ENCODE peak calls at places on chromosomes 4 and X, in seven cellular contexts. One of them, this sample, is unnamed.

GRCh38 chr4:70601422-70602039 is 9.5 kb downstream of the AMBN start:
- DNase-seq in GM23338: peak; percentile 88
- DNase-seq in ovary: no peak
- DNase-seq in astrocyte: peak; percentile 49
- DNase-seq in iPS DF 6.9: peak; percentile 70
- DNase-seq in mammary epithelial cell: peak; percentile 54
- DNase-seq in tibial artery: no peak
- DNase-seq in this sample: peak; percentile 62

GRCh38 chr4:2393353-2394270 is 24.8 kb downstream of the ZFYVE28 start:
- DNase-seq in GM23338: peak; percentile 89
- DNase-seq in ovary: no peak
- DNase-seq in astrocyte: peak; percentile 20
- DNase-seq in iPS DF 6.9: no peak
- DNase-seq in mammary epithelial cell: no peak
- DNase-seq in tibial artery: no peak
- DNase-seq in this sample: peak; percentile 17

GRCh38 chrX:156001667-156002021 is 4.1 kb downstream of the IL9R start:
- DNase-seq in GM23338: no peak
- DNase-seq in ovary: no peak
- DNase-seq in astrocyte: no peak
- DNase-seq in iPS DF 6.9: no peak
- DNase-seq in mammary epithelial cell: no peak
- DNase-seq in tibial artery: no peak
- DNase-seq in this sample: peak; percentile 9

GRCh38 chr4:7030856-7031255 is 12.3 kb upstream of the TADA2B start:
- DNase-seq in GM23338: no peak
- DNase-seq in ovary: no peak
- DNase-seq in astrocyte: no peak
- DNase-seq in iPS DF 6.9: no peak
- DNase-seq in mammary epithelial cell: no peak
- DNase-seq in tibial artery: no peak
- DNase-seq in this sample: no peak

GRCh38 chrX:36160056-36160455 is 240.5 kb downstream of the CFAP47 start:
- DNase-seq in GM23338: no peak
- DNase-seq in ovary: no peak
- DNase-seq in astrocyte: no peak
- DNase-seq in iPS DF 6.9: no peak
- DNase-seq in mammary epithelial cell: no peak
- DNase-seq in tibial artery: no peak
- DNase-seq in this sample: no peak

GRCh38 chrX:101803451-101803850 is 128.4 kb downstream of the ZMAT1 start:
- DNase-seq in GM23338: peak; percentile 9
- DNase-seq in ovary: no peak
- DNase-seq in astrocyte: peak; percentile 1
- DNase-seq in iPS DF 6.9: no peak
- DNase-seq in mammary epithelial cell: no peak
- DNase-seq in tibial artery: no peak
- DNase-seq in this sample: no peak

GRCh38 chrX:72121381-72121780 is 10.3 kb downstream of the RTL5 start:
- DNase-seq in GM23338: no peak
- DNase-seq in ovary: no peak
- DNase-seq in astrocyte: peak; percentile 77
- DNase-seq in iPS DF 6.9: no peak
- DNase-seq in mammary epithelial cell: peak; percentile 39
- DNase-seq in tibial artery: peak; percentile 77
- DNase-seq in this sample: peak; percentile 46

GRCh38 chrX:41407816-41408215 is 39.3 kb upstream of the NYX start:
- DNase-seq in GM23338: no peak
- DNase-seq in ovary: no peak
- DNase-seq in astrocyte: no peak
- DNase-seq in iPS DF 6.9: no peak
- DNase-seq in mammary epithelial cell: no peak
- DNase-seq in tibial artery: no peak
- DNase-seq in this sample: no peak

GRCh38 chr4:10893417-10893816 is 208.8 kb upstream of the CLNK start:
- DNase-seq in GM23338: peak; percentile 51
- DNase-seq in ovary: no peak
- DNase-seq in astrocyte: no peak
- DNase-seq in iPS DF 6.9: no peak
- DNase-seq in mammary epithelial cell: peak; percentile 1
- DNase-seq in tibial artery: no peak
- DNase-seq in this sample: no peak

GRCh38 chr4:102472441-102473013 is 28.6 kb upstream of the NFKB1 start:
- DNase-seq in GM23338: no peak
- DNase-seq in ovary: no peak
- DNase-seq in astrocyte: no peak
- DNase-seq in iPS DF 6.9: no peak
- DNase-seq in mammary epithelial cell: no peak
- DNase-seq in tibial artery: no peak
- DNase-seq in this sample: no peak

GRCh38 chr4:19304028-19304427 is 947.7 kb upstream of the SLIT2 start:
- DNase-seq in GM23338: no peak
- DNase-seq in ovary: no peak
- DNase-seq in astrocyte: no peak
- DNase-seq in iPS DF 6.9: no peak
- DNase-seq in mammary epithelial cell: no peak
- DNase-seq in tibial artery: no peak
- DNase-seq in this sample: no peak

DNA sequence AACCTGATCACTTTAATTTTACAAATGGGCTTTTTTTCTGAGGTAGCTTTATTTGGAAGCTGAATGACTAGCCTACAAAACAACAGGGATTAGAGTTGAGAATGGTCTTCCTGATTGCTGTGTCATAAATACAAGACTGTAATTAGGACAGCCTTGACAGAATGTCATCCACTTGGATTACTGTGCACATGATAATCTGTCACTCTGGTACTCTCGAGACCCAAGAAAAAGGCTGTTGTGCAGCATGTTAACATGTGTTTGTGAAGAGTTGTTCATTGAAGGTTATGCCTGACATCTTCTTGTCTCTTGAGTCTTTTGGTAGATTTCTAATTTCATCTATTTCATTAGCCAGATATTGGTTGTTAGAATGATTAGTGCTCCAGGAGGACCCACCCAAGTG is 212.2 kb upstream of the GPRIN3 start:
- DNase-seq in GM23338: no peak
- DNase-seq in ovary: no peak
- DNase-seq in astrocyte: no peak
- DNase-seq in iPS DF 6.9: no peak
- DNase-seq in mammary epithelial cell: no peak
- DNase-seq in tibial artery: no peak
- DNase-seq in this sample: no peak
- H3K27ac ChIP-seq in GM23338: no peak overlapping the region
- H3K27ac ChIP-seq in ovary: no peak overlapping the region
- H3K27ac ChIP-seq in astrocyte: no peak overlapping the region
- H3K27ac ChIP-seq in iPS DF 6.9: no peak overlapping the region
- H3K27ac ChIP-seq in mammary epithelial cell: no peak overlapping the region
- H3K27ac ChIP-seq in tibial artery: no peak overlapping the region
- H3K27ac ChIP-seq in this sample: no peak overlapping the region

GRCh38 chr4:114782842-114783595 is 184.4 kb downstream of the UGT8 start:
- DNase-seq in GM23338: peak; percentile 54
- DNase-seq in ovary: no peak
- DNase-seq in astrocyte: peak; percentile 14
- DNase-seq in iPS DF 6.9: no peak
- DNase-seq in mammary epithelial cell: no peak
- DNase-seq in tibial artery: no peak
- DNase-seq in this sample: no peak
- H3K4me3 ChIP-seq in GM23338: peak overlapping the region; percentile 23
- H3K4me3 ChIP-seq in ovary: no peak overlapping the region
- H3K4me3 ChIP-seq in astrocyte: no peak overlapping the region
- H3K4me3 ChIP-seq in iPS DF 6.9: no peak overlapping the region
- H3K4me3 ChIP-seq in mammary epithelial cell: no peak overlapping the region
- H3K4me3 ChIP-seq in tibial artery: no peak overlapping the region
- H3K4me3 ChIP-seq in this sample: no peak overlapping the region

DNA sequence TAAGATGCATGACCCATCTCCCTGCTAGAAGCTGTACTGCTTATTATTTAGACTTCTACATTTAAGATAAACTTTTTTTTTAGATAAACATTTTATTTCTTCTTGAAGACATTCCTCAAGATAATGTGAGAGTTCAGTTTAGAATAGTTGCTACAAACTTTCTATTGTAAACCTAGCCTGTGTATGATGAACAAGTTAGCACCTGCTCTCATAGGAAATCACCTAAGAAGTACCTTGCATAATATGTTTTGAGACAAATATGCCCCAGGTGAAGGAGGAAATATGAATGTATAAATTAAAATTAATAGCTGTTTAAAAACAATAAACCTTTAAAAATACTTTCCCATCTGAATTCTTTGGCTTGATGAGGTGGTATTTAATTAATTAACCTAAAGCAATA is 35.6 kb downstream of the RASGEF1B start:
- DNase-seq in GM23338: no peak
- DNase-seq in ovary: no peak
- DNase-seq in astrocyte: no peak
- DNase-seq in iPS DF 6.9: no peak
- DNase-seq in mammary epithelial cell: peak; percentile 44
- DNase-seq in tibial artery: no peak
- DNase-seq in this sample: no peak
- H3K36me3 ChIP-seq in GM23338: peaks cover 3% of the 10 kb centered on the region
- H3K36me3 ChIP-seq in ovary: no peaks in the 10 kb centered on the region
- H3K36me3 ChIP-seq in astrocyte: no peaks in the 10 kb centered on the region
- H3K36me3 ChIP-seq in iPS DF 6.9: no peaks in the 10 kb centered on the region
- H3K36me3 ChIP-seq in mammary epithelial cell: no peaks in the 10 kb centered on the region
- H3K36me3 ChIP-seq in tibial artery: peaks cover 60% of the 10 kb centered on the region
- H3K36me3 ChIP-seq in this sample: no peaks in the 10 kb centered on the region

GRCh38 chr4:124295413-124295812 is 417.1 kb downstream of the ANKRD50 start:
- DNase-seq in GM23338: no peak
- DNase-seq in ovary: no peak
- DNase-seq in astrocyte: no peak
- DNase-seq in iPS DF 6.9: no peak
- DNase-seq in mammary epithelial cell: no peak
- DNase-seq in tibial artery: no peak
- DNase-seq in this sample: no peak

GRCh38 chr4:124288706-124289486 is 423.6 kb downstream of the ANKRD50 start:
- DNase-seq in GM23338: no peak
- DNase-seq in ovary: no peak
- DNase-seq in astrocyte: no peak
- DNase-seq in iPS DF 6.9: no peak
- DNase-seq in mammary epithelial cell: no peak
- DNase-seq in tibial artery: no peak
- DNase-seq in this sample: no peak

GRCh38 chr4:124290678-124291077 is 421.9 kb downstream of the ANKRD50 start:
- DNase-seq in GM23338: no peak
- DNase-seq in ovary: no peak
- DNase-seq in astrocyte: no peak
- DNase-seq in iPS DF 6.9: no peak
- DNase-seq in mammary epithelial cell: peak; percentile 76
- DNase-seq in tibial artery: no peak
- DNase-seq in this sample: no peak
- H3K27ac ChIP-seq in GM23338: no peak overlapping the region
- H3K27ac ChIP-seq in ovary: no peak overlapping the region
- H3K27ac ChIP-seq in astrocyte: no peak overlapping the region
- H3K27ac ChIP-seq in iPS DF 6.9: no peak overlapping the region
- H3K27ac ChIP-seq in mammary epithelial cell: no peak overlapping the region
- H3K27ac ChIP-seq in tibial artery: no peak overlapping the region
- H3K27ac ChIP-seq in this sample: no peak overlapping the region

GRCh38 chr4:129189630-129190029 is 93.7 kb downstream of the C4orf33 start:
- DNase-seq in GM23338: no peak
- DNase-seq in ovary: no peak
- DNase-seq in astrocyte: no peak
- DNase-seq in iPS DF 6.9: no peak
- DNase-seq in mammary epithelial cell: no peak
- DNase-seq in tibial artery: no peak
- DNase-seq in this sample: no peak
- H3K4me3 ChIP-seq in GM23338: no peak overlapping the region
- H3K4me3 ChIP-seq in ovary: no peak overlapping the region
- H3K4me3 ChIP-seq in astrocyte: no peak overlapping the region
- H3K4me3 ChIP-seq in iPS DF 6.9: no peak overlapping the region
- H3K4me3 ChIP-seq in mammary epithelial cell: no peak overlapping the region
- H3K4me3 ChIP-seq in tibial artery: no peak overlapping the region
- H3K4me3 ChIP-seq in this sample: no peak overlapping the region

DNA sequence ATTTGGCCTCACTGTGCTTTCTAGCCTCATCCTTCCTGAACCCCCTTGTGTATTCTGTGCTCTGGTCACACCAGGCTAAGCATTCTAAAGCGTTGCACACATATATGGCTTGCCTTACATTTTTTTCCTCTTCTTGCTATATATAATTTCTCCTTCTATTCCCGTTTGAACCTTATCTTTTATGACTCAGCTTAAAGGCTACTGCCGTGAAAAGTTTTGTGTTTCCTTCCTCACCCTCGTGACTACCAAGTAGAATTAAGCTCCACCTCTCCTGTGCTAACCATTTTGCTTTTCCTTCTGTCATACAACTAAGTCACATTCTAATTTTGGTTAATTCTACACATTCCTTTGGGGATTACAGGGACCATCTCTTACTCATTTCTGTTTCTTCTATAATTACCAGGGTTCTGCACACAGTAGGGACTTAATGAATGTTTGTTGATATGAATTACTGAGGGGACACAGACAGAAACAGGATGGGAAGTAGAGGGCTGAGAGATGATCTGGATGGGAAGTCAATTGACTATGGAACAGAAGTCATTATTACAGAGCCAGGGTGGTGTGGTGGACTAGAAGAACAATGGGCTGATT is 67.1 kb downstream of the DOCK11 start:
- DNase-seq in GM23338: no peak
- DNase-seq in ovary: no peak
- DNase-seq in astrocyte: no peak
- DNase-seq in iPS DF 6.9: no peak
- DNase-seq in mammary epithelial cell: no peak
- DNase-seq in tibial artery: no peak
- DNase-seq in this sample: no peak
- H3K36me3 ChIP-seq in GM23338: no peaks in the 10 kb centered on the region
- H3K36me3 ChIP-seq in ovary: no peaks in the 10 kb centered on the region
- H3K36me3 ChIP-seq in astrocyte: no peaks in the 10 kb centered on the region
- H3K36me3 ChIP-seq in iPS DF 6.9: no peaks in the 10 kb centered on the region
- H3K36me3 ChIP-seq in mammary epithelial cell: no peaks in the 10 kb centered on the region
- H3K36me3 ChIP-seq in tibial artery: peaks cover 3% of the 10 kb centered on the region
- H3K36me3 ChIP-seq in this sample: peaks cover 21% of the 10 kb centered on the region

GRCh38 chr4:112167790-112168189 is 22.5 kb downstream of the FAM241A start:
- DNase-seq in GM23338: no peak
- DNase-seq in ovary: no peak
- DNase-seq in astrocyte: no peak
- DNase-seq in iPS DF 6.9: no peak
- DNase-seq in mammary epithelial cell: peak; percentile 87
- DNase-seq in tibial artery: no peak
- DNase-seq in this sample: peak; percentile 57
- H3K27ac ChIP-seq in GM23338: no peak overlapping the region
- H3K27ac ChIP-seq in ovary: no peak overlapping the region
- H3K27ac ChIP-seq in astrocyte: no peak overlapping the region
- H3K27ac ChIP-seq in iPS DF 6.9: no peak overlapping the region
- H3K27ac ChIP-seq in mammary epithelial cell: peak overlapping the region; percentile 48
- H3K27ac ChIP-seq in tibial artery: no peak overlapping the region
- H3K27ac ChIP-seq in this sample: no peak overlapping the region

GRCh38 chr4:184123009-184123408 is 94.7 kb downstream of the ENPP6 start:
- DNase-seq in GM23338: no peak
- DNase-seq in ovary: no peak
- DNase-seq in astrocyte: no peak
- DNase-seq in iPS DF 6.9: no peak
- DNase-seq in mammary epithelial cell: no peak
- DNase-seq in tibial artery: no peak
- DNase-seq in this sample: no peak
- H3K4me3 ChIP-seq in GM23338: no peak overlapping the region
- H3K4me3 ChIP-seq in ovary: no peak overlapping the region
- H3K4me3 ChIP-seq in astrocyte: no peak overlapping the region
- H3K4me3 ChIP-seq in iPS DF 6.9: no peak overlapping the region
- H3K4me3 ChIP-seq in mammary epithelial cell: no peak overlapping the region
- H3K4me3 ChIP-seq in tibial artery: no peak overlapping the region
- H3K4me3 ChIP-seq in this sample: no peak overlapping the region

GRCh38 chr4:139050436-139050835 is 34.9 kb downstream of the NOCT start:
- DNase-seq in GM23338: no peak
- DNase-seq in ovary: no peak
- DNase-seq in astrocyte: peak; percentile 56
- DNase-seq in iPS DF 6.9: no peak
- DNase-seq in mammary epithelial cell: no peak
- DNase-seq in tibial artery: no peak
- DNase-seq in this sample: no peak
- H3K36me3 ChIP-seq in GM23338: peaks cover 16% of the 10 kb centered on the region
- H3K36me3 ChIP-seq in ovary: no peaks in the 10 kb centered on the region
- H3K36me3 ChIP-seq in astrocyte: peaks cover 24% of the 10 kb centered on the region
- H3K36me3 ChIP-seq in iPS DF 6.9: no peaks in the 10 kb centered on the region
- H3K36me3 ChIP-seq in mammary epithelial cell: peaks cover 10% of the 10 kb centered on the region
- H3K36me3 ChIP-seq in tibial artery: peaks cover 51% of the 10 kb centered on the region
- H3K36me3 ChIP-seq in this sample: peaks cover 20% of the 10 kb centered on the region

This sample was measured in CD4-positive, alpha-beta memory T cell.